ENCODE peak calls at places on chromosomes 11 and 22, in four cellular contexts. One of them, this sample, is unnamed.

GRCh38 chr11:17736921-17737817 is 2.6 kb downstream of the KCNC1 start:
- DNase-seq in stomach: no peak
- DNase-seq in left ventricle myocardium inferior: no peak
- DNase-seq in pancreas: no peak
- DNase-seq in this sample: peak; percentile 27

GRCh38 chr11:3989251-3989650 is 105.3 kb upstream of the RRM1 start:
- DNase-seq in stomach: no peak
- DNase-seq in left ventricle myocardium inferior: no peak
- DNase-seq in pancreas: no peak
- DNase-seq in this sample: no peak

GRCh38 chr11:4191031-4191571 is 96.5 kb downstream of the RRM1 start:
- DNase-seq in left ventricle myocardium inferior: peak; percentile 75
- DNase-seq in stomach: peak; percentile 74
- DNase-seq in pancreas: no peak
- DNase-seq in this sample: no peak

GRCh38 chr11:58958500-58958899 is 19.2 kb downstream of the GLYATL1 start:
- DNase-seq in stomach: peak; percentile 57
- DNase-seq in pancreas: peak; percentile 52
- DNase-seq in left ventricle myocardium inferior: no peak
- DNase-seq in this sample: no peak

GRCh38 chr22:46135611-46136538 is 14.5 kb upstream of the PPARA start:
- DNase-seq in left ventricle myocardium inferior: no peak
- DNase-seq in pancreas: no peak
- DNase-seq in stomach: no peak
- DNase-seq in this sample: no peak

GRCh38 chr11:11083441-11083840 is 225.6 kb upstream of the ZBED5 start:
- DNase-seq in stomach: no peak
- DNase-seq in pancreas: no peak
- DNase-seq in left ventricle myocardium inferior: no peak
- DNase-seq in this sample: no peak

GRCh38 chr11:15971215-15971546 is 385.2 kb downstream of the SOX6 start:
- DNase-seq in pancreas: no peak
- DNase-seq in stomach: no peak
- DNase-seq in left ventricle myocardium inferior: no peak
- DNase-seq in this sample: no peak

GRCh38 chr11:68315581-68315920 is 3.2 kb downstream of the LRP5 start:
- DNase-seq in left ventricle myocardium inferior: no peak
- DNase-seq in pancreas: no peak
- DNase-seq in stomach: no peak
- DNase-seq in this sample: no peak

GRCh38 chr11:90639687-90640086 is 416.8 kb upstream of the CHORDC1 start:
- DNase-seq in pancreas: no peak
- DNase-seq in stomach: no peak
- DNase-seq in left ventricle myocardium inferior: no peak
- DNase-seq in this sample: no peak

GRCh38 chr11:125886997-125887372 is 483 bp upstream of the HYLS1 start:
- DNase-seq in stomach: no peak
- DNase-seq in pancreas: no peak
- DNase-seq in left ventricle myocardium inferior: peak; percentile 27
- DNase-seq in this sample: no peak

GRCh38 chr11:67290801-67291200 is 1.7 kb downstream of the ANKRD13D start:
- DNase-seq in left ventricle myocardium inferior: peak; percentile 36
- DNase-seq in stomach: no peak
- DNase-seq in pancreas: no peak
- DNase-seq in this sample: no peak

GRCh38 chr11:59957094-59957493 is 6.7 kb upstream of the OOSP4A start:
- DNase-seq in left ventricle myocardium inferior: no peak
- DNase-seq in stomach: no peak
- DNase-seq in pancreas: no peak
- DNase-seq in this sample: no peak

GRCh38 chr22:44692662-44693007 is 9.4 kb upstream of the PRR5 start:
- DNase-seq in left ventricle myocardium inferior: no peak
- DNase-seq in stomach: no peak
- DNase-seq in pancreas: no peak
- DNase-seq in this sample: no peak

GRCh38 chr11:75982309-75982708 is 167.3 kb downstream of the UVRAG start:
- DNase-seq in pancreas: no peak
- DNase-seq in stomach: no peak
- DNase-seq in left ventricle myocardium inferior: no peak
- DNase-seq in this sample: no peak

GRCh38 chr11:47488111-47488510 is 39.2 kb upstream of the RAPSN start:
- DNase-seq in pancreas: no peak
- DNase-seq in stomach: no peak
- DNase-seq in left ventricle myocardium inferior: no peak
- DNase-seq in this sample: no peak

GRCh38 chr22:46501701-46502100 is 35.7 kb downstream of the CELSR1 start:
- DNase-seq in stomach: no peak
- DNase-seq in left ventricle myocardium inferior: no peak
- DNase-seq in pancreas: no peak
- DNase-seq in this sample: no peak

GRCh38 chr22:20015971-20016733 is 471 bp downstream of the ARVCF start:
- DNase-seq in left ventricle myocardium inferior: no peak
- DNase-seq in stomach: peak; percentile 47
- DNase-seq in pancreas: peak; percentile 54
- DNase-seq in this sample: no peak

GRCh38 chr22:47605441-47605840 is 843.0 kb downstream of the TBC1D22A start:
- DNase-seq in stomach: peak; percentile 20
- DNase-seq in pancreas: no peak
- DNase-seq in left ventricle myocardium inferior: no peak
- DNase-seq in this sample: no peak

GRCh38 chr11:66321606-66322005 is 4.8 kb upstream of the CD248 start:
- DNase-seq in left ventricle myocardium inferior: no peak
- DNase-seq in stomach: no peak
- DNase-seq in pancreas: no peak
- DNase-seq in this sample: no peak

GRCh38 chr11:47155914-47156313 is 20.8 kb downstream of the ARFGAP2 start:
- DNase-seq in left ventricle myocardium inferior: no peak
- DNase-seq in stomach: no peak
- DNase-seq in pancreas: no peak
- DNase-seq in this sample: no peak

GRCh38 chr11:64181506-64182411 is 4.2 kb upstream of the STIP1 start:
- DNase-seq in stomach: peak; percentile 93
- DNase-seq in pancreas: peak; percentile 92
- DNase-seq in left ventricle myocardium inferior: peak; percentile 93
- DNase-seq in this sample: no peak
- H3K4me3 ChIP-seq in stomach: no peak overlapping the region
- H3K4me3 ChIP-seq in pancreas: no peak overlapping the region
- H3K4me3 ChIP-seq in left ventricle myocardium inferior: peak overlapping the region; percentile 54
- H3K4me3 ChIP-seq in this sample: no peak overlapping the region

GRCh38 chr11:133291672-133292265 is 240.5 kb downstream of the OPCML start:
- DNase-seq in stomach: no peak
- DNase-seq in left ventricle myocardium inferior: no peak
- DNase-seq in pancreas: no peak
- DNase-seq in this sample: no peak
- H3K27ac ChIP-seq in stomach: no peak overlapping the region
- H3K27ac ChIP-seq in left ventricle myocardium inferior: no peak overlapping the region
- H3K27ac ChIP-seq in pancreas: no peak overlapping the region
- H3K27ac ChIP-seq in this sample: no peak overlapping the region

GRCh38 chr22:42969348-42969975 is 45.5 kb downstream of the PACSIN2 start:
- DNase-seq in pancreas: no peak
- DNase-seq in stomach: no peak
- DNase-seq in left ventricle myocardium inferior: no peak
- DNase-seq in this sample: no peak

GRCh38 chr22:42967005-42967404 is 47.9 kb downstream of the PACSIN2 start:
- DNase-seq in stomach: no peak
- DNase-seq in pancreas: no peak
- DNase-seq in left ventricle myocardium inferior: no peak
- DNase-seq in this sample: no peak

GRCh38 chr22:42970029-42970428 is 44.9 kb downstream of the PACSIN2 start:
- DNase-seq in stomach: no peak
- DNase-seq in left ventricle myocardium inferior: no peak
- DNase-seq in pancreas: no peak
- DNase-seq in this sample: no peak

GRCh38 chr22:42966389-42966998 is 48.5 kb downstream of the PACSIN2 start:
- DNase-seq in stomach: no peak
- DNase-seq in pancreas: no peak
- DNase-seq in left ventricle myocardium inferior: no peak
- DNase-seq in this sample: no peak

GRCh38 chr22:42967933-42968332 is 47.0 kb downstream of the PACSIN2 start:
- DNase-seq in pancreas: no peak
- DNase-seq in left ventricle myocardium inferior: peak; percentile 69
- DNase-seq in stomach: peak; percentile 49
- DNase-seq in this sample: no peak
- H3K4me3 ChIP-seq in pancreas: no peak overlapping the region
- H3K4me3 ChIP-seq in left ventricle myocardium inferior: no peak overlapping the region
- H3K4me3 ChIP-seq in stomach: no peak overlapping the region
- H3K4me3 ChIP-seq in this sample: no peak overlapping the region

GRCh38 chr11:61511383-61511782 is 2.8 kb downstream of the LRRC10B start:
- DNase-seq in stomach: no peak
- DNase-seq in left ventricle myocardium inferior: no peak
- DNase-seq in pancreas: no peak
- DNase-seq in this sample: no peak
- H3K27ac ChIP-seq in stomach: no peak overlapping the region
- H3K27ac ChIP-seq in left ventricle myocardium inferior: peak overlapping the region; percentile 68
- H3K27ac ChIP-seq in pancreas: no peak overlapping the region
- H3K27ac ChIP-seq in this sample: no peak overlapping the region

DNA sequence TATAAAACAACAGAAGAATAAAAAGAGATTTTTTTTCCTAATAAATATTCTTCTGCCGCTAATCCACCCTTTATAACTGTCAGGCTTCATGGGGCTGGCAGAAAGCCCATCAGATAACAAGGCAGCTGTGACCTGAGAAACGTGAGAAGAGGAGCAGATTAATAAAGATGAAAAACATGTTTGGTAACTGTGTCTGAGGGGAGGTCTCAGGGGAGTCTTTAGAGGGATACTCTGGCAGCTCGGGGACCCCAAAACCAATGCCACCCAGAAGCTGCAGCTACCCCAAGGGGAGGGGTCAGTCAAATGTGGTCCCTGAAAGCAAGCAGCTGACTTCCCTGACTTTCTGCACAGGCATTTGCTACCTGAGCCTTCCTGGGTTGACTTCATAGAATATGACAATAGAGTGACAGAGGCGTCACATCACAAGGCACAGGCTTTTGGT is 48.4 kb upstream of the POU2AF1 start:
- DNase-seq in stomach: no peak
- DNase-seq in pancreas: no peak
- DNase-seq in left ventricle myocardium inferior: no peak
- DNase-seq in this sample: no peak
- H3K4me3 ChIP-seq in stomach: no peak overlapping the region
- H3K4me3 ChIP-seq in pancreas: no peak overlapping the region
- H3K4me3 ChIP-seq in left ventricle myocardium inferior: no peak overlapping the region
- H3K4me3 ChIP-seq in this sample: no peak overlapping the region

GRCh38 chr11:119460130-119460529 is 37.2 kb upstream of the THY1 start:
- DNase-seq in stomach: no peak
- DNase-seq in pancreas: no peak
- DNase-seq in left ventricle myocardium inferior: no peak
- DNase-seq in this sample: no peak
- H3K27ac ChIP-seq in stomach: no peak overlapping the region
- H3K27ac ChIP-seq in pancreas: no peak overlapping the region
- H3K27ac ChIP-seq in left ventricle myocardium inferior: no peak overlapping the region
- H3K27ac ChIP-seq in this sample: no peak overlapping the region

GRCh38 chr11:64713031-64713780 is 9.8 kb downstream of the NRXN2 start:
- DNase-seq in left ventricle myocardium inferior: peak; percentile 27
- DNase-seq in pancreas: no peak
- DNase-seq in stomach: peak; percentile 46
- DNase-seq in this sample: no peak

GRCh38 chr11:64712430-64713030 is 10.5 kb downstream of the NRXN2 start:
- DNase-seq in left ventricle myocardium inferior: no peak
- DNase-seq in pancreas: no peak
- DNase-seq in stomach: no peak
- DNase-seq in this sample: no peak

GRCh38 chr11:64710418-64711137 is 12.4 kb downstream of the NRXN2 start:
- DNase-seq in left ventricle myocardium inferior: no peak
- DNase-seq in stomach: no peak
- DNase-seq in pancreas: no peak
- DNase-seq in this sample: no peak

GRCh38 chr11:64711944-64712306 is 11.1 kb downstream of the NRXN2 start:
- DNase-seq in stomach: no peak
- DNase-seq in left ventricle myocardium inferior: no peak
- DNase-seq in pancreas: no peak
- DNase-seq in this sample: no peak

DNA sequence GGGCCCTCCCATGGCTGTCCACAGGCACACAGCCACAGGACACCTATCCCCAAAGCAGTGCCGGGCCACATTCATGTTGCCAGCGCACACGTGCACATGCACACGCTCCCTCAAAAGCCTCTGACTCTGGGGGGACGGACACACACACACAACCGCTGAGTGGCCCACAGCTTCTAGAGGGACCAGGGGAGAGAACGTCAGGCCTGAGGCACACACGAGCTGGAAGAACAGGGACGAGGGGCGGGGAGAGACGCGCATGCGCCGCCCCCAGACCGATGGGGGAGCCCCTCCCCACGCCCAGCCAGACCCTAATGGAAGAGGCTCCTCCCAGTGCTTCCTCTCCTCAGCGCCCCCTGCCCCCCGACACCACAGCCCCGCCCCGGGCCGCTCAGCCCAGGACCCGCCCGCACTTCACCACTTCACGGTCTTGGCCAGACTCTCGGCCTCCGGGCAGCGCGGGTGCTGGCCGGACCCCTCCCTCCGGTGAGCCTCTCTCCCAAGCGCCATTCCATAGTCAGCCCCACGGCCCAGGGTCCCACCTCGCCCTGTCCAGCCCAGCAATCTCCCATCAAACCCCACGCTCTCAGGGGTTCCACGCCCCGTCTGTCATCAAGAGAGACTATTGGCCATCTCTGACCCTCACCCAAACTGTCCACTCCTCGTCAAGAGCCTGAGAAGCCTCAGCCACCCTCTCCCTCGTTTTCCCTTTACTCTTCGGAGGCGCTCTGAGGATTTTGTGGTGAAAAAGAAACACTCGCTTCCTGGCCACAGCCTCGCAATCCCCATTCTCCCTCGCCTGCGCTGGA is 11.7 kb downstream of the NRXN2 start:
- DNase-seq in pancreas: no peak
- DNase-seq in stomach: no peak
- DNase-seq in left ventricle myocardium inferior: no peak
- DNase-seq in this sample: no peak
- H3K4me3 ChIP-seq in pancreas: no peak overlapping the region
- H3K4me3 ChIP-seq in stomach: no peak overlapping the region
- H3K4me3 ChIP-seq in left ventricle myocardium inferior: no peak overlapping the region
- H3K4me3 ChIP-seq in this sample: no peak overlapping the region

This sample was measured in RWPE2.